ENCODE peak calls at places on chromosomes 16 and 17, in five cellular contexts. P, R, B, X and T are unnamed samples.

GRCh38 chr17:58172369-58173071 is 5.7 kb downstream of the OR4D2 start:
- DNase-seq in P (no peak), R (no peak), B (peak; percentile 4), X (no peak), T (no peak)

GRCh38 chr17:68034452-68034776 is 1.1 kb upstream of the KPNA2 start:
- DNase-seq in P (no peak), R (no peak), B (no peak), X (no peak), T (no peak)

GRCh38 chr17:34601431-34601830 is 22.0 kb downstream of the TMEM132E start:
- DNase-seq in P (no peak), R (no peak), B (no peak), X (no peak), T (no peak)

GRCh38 chr17:2259769-2260536 is 43.6 kb downstream of the SMG6 start:
- DNase-seq in P (no peak), R (peak; percentile 78), B (peak; percentile 81), X (peak; percentile 64), T (no peak)

GRCh38 chr17:63001689-63002394 is 35.8 kb downstream of the TANC2 start:
- DNase-seq in P (no peak), R (no peak), B (no peak), X (no peak), T (no peak)

GRCh38 chr17:76969598-76970172 is 101.5 kb downstream of the MGAT5B start:
- DNase-seq in P (no peak), R (no peak), B (no peak), X (no peak), T (no peak)

GRCh38 chr17:64103751-64104364 is 26.1 kb downstream of the ERN1 start:
- DNase-seq in P (no peak), R (no peak), B (peak; percentile 61), X (no peak), T (no peak)

GRCh38 chr16:66137853-66138252 is 228.6 kb upstream of the CDH5 start:
- DNase-seq in P (no peak), R (no peak), B (no peak), X (no peak), T (no peak)

GRCh38 chr16:52812945-52813556 is 239.6 kb downstream of the CHD9NB start:
- DNase-seq in P (no peak), R (no peak), B (peak; percentile 28), X (no peak), T (no peak)

GRCh38 chr16:31072540-31073072 is 1.4 kb downstream of the ZNF668 start:
- DNase-seq in P (no peak), R (no peak), B (peak; percentile 69), X (peak; percentile 38), T (no peak)

DNA sequence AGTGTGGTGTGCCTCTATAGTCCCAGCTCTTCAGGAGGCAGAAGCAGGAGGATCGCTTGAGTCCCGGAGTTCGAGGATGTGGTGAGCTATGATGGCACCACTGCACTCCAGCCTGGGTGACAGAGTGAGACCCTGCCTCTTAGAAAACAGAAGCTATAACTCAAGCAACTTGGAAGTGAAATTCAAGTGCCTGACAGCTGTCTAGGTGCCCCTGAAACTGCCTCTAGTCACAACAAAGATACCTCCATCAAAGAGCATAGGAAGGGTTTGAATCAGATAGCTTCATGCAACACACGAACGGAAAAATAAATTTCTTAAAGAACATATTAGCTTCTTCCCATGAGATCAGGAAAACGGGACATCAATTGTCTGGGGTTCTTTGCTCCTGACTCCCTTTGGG is 860 bp upstream of the PLCG2 start:
- DNase-seq in P (no peak), R (no peak), B (no peak), X (no peak), T (no peak)
- H3K27me3 ChIP-seq in P (no peaks in the 10 kb centered on the region), R (no peaks in the 10 kb centered on the region), B (peaks cover 44% of the 10 kb centered on the region), X (peaks cover 76% of the 10 kb centered on the region), T (peaks cover 6% of the 10 kb centered on the region)

GRCh38 chr16:3058173-3059030 is 7.0 kb upstream of the IL32 start:
- DNase-seq in P (peak; percentile 20), R (peak; percentile 41), B (no peak), X (peak; percentile 75), T (peak; percentile 75)

GRCh38 chr16:3060339-3061127 is 4.9 kb upstream of the IL32 start:
- DNase-seq in P (no peak), R (no peak), B (no peak), X (no peak), T (no peak)

GRCh38 chr16:3059041-3059722 is 6.3 kb upstream of the IL32 start:
- DNase-seq in P (peak; percentile 42), R (peak; percentile 72), B (peak; percentile 81), X (peak; percentile 92), T (peak; percentile 39)

GRCh38 chr16:3057181-3058166 is 8.0 kb upstream of the IL32 start:
- DNase-seq in P (no peak), R (no peak), B (no peak), X (no peak), T (no peak)

GRCh38 chr16:3059723-3060242 is 5.7 kb upstream of the IL32 start:
- DNase-seq in P (no peak), R (no peak), B (no peak), X (no peak), T (no peak)
- H3K27ac ChIP-seq in P (no peak overlapping the region), R (peak overlapping the region; percentile 58), B (peak overlapping the region; percentile 89), X (peak overlapping the region; percentile 88), T (peak overlapping the region; percentile 42)

DNA sequence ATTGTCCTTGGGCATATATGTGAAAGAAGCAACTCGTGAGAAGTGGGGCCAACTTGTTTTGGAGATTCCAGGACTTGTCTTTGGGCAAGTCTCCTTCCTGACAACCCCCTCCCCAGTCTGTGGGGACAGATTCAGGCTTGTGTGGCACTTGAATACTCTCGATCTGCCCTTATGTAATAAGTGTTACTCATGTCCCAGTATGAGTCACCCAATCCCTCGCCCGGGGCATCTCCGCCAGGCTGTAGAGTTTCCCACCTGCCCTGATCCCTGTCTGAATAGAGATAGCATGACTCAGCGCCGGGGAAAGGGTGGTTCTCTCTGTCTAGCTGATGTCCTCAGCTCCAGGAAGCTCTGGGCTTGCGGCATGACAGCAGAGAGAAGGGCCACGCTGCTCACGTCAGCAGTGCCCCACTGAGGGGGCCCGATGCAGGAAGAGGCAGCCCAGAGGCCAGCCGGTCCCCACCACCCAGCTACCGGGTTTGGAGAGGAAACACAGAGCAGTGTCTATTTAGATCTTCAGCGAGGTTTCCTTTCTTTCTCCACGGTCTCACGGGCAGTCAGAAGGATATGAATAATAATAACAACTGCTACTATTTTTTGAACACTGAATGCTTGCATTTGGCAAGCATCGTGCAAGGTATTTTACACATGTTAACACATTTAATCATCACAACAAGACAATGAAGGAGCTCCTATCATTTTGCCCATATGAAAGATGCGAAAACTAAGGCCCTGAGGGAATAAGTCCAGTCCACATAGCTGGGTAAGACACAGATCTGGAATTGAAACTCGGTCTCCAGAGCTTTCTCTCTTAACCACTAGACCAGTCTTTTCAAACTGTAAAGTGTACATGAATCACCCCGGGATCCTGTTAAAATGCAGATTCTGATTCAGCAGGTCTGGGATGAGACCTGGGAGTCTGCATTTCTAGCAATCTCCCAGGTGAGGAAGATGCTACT is 426.7 kb upstream of the MAF start:
- DNase-seq in P (peak; percentile 14), R (peak; percentile 50), B (peak; percentile 72), X (peak; percentile 40), T (peak; percentile 67)
- H3K4me3 ChIP-seq in P (no peak overlapping the region), R (no peak overlapping the region), B (no peak overlapping the region), X (no peak overlapping the region), T (no peak overlapping the region)

GRCh38 chr17:46851029-46851741 is at the start of gene WNT9B:
- DNase-seq in P (no peak), R (no peak), B (no peak), X (peak; percentile 75), T (no peak)
- H3K27me3 ChIP-seq in P (no peaks in the 10 kb centered on the region), R (peaks cover 3% of the 10 kb centered on the region), B (peaks cover 82% of the 10 kb centered on the region), X (peaks cover 77% of the 10 kb centered on the region), T (peaks cover 18% of the 10 kb centered on the region)

GRCh38 chr17:32356750-32357149 is 6.8 kb downstream of the ZNF207 start:
- DNase-seq in P (no peak), R (no peak), B (no peak), X (no peak), T (no peak)

GRCh38 chr17:32355649-32356377 is 5.9 kb downstream of the ZNF207 start:
- DNase-seq in P (no peak), R (no peak), B (no peak), X (no peak), T (no peak)

GRCh38 chr17:32357615-32358014 is 7.7 kb downstream of the ZNF207 start:
- DNase-seq in P (no peak), R (no peak), B (no peak), X (no peak), T (no peak)

GRCh38 chr17:32356378-32356743 is 6.4 kb downstream of the ZNF207 start:
- DNase-seq in P (no peak), R (no peak), B (no peak), X (no peak), T (no peak)

DNA sequence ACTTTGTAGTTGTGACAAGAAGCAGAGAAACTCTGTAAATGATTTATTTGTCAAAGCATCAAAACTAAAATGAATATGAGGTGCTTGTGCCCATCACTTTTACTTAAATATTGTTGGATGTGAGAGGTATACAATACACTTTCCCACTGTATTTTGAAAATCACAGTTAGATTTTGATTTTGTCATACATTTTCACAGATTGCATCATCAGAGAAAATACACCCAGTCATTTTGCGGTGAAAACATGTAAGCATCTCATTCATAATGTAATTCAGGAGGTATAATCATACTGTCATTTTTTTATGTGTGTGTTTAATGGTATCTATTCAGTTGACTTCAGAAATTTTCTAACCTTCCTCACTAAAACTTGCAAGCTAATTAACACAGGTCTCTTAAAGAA is 11.3 kb downstream of the ZNF207 start:
- DNase-seq in P (no peak), R (no peak), B (no peak), X (no peak), T (no peak)
- H3K27ac ChIP-seq in P (no peak overlapping the region), R (no peak overlapping the region), B (no peak overlapping the region), X (no peak overlapping the region), T (no peak overlapping the region)